ENCODE peak calls at places on chromosome 4, in four cellular contexts. Q, Z, O and N are unnamed samples.

GRCh38 chr4:174559894-174560293 is 37.6 kb upstream of the HPGD start:
- DNase-seq in O (no peak), Z (no peak), Q (no peak), N (no peak)

GRCh38 chr4:19381068-19381467 is 870.6 kb upstream of the SLIT2 start:
- DNase-seq in O (peak), Z (peak), Q (no peak), N (no peak)

GRCh38 chr4:130738233-130738632 is 1642.3 kb downstream of the C4orf33 start:
- DNase-seq in Q (no peak), O (no peak), Z (no peak), N (no peak)

GRCh38 chr4:42348247-42348646 is 49.0 kb upstream of the SHISA3 start:
- DNase-seq in Q (no peak), O (no peak), Z (no peak), N (no peak)

GRCh38 chr4:89303177-89303576 is 4.4 kb downstream of the GPRIN3 start:
- DNase-seq in Q (no peak), Z (no peak), O (no peak), N (no peak)

GRCh38 chr4:27084685-27085356 is 224.2 kb downstream of the STIM2 start:
- DNase-seq in O (peak), Z (peak), Q (peak), N (peak)

GRCh38 chr4:111943796-111944203 is 201.5 kb upstream of the FAM241A start:
- DNase-seq in Z (peak), Q (peak), O (peak), N (peak)

GRCh38 chr4:101600287-101600686 is 190.2 kb upstream of the BANK1 start:
- DNase-seq in Q (no peak), Z (no peak), O (no peak), N (no peak)

GRCh38 chr4:53804719-53805118 is 213.4 kb upstream of the LNX1 start:
- DNase-seq in O (peak), Z (peak), Q (no peak), N (no peak)